ENCODE peak calls at places on chromosomes 3 and 15, in seven cellular contexts. C is stomach, R is esophagus muscularis mucosa, Y is sigmoid colon, A is upper lobe of left lung, K is K562, F is ovary. W is an unnamed sample. For H3K4me1 and H3K27me3, the result is how much of the 10 kb centered on the place peaks cover.

GRCh38 chr15:59879506-59879905 is 124.6 kb upstream of the FOXB1 start:
- DNase-seq in C (no peak), R (no peak), Y (no peak), A (no peak), K (no peak), F (no peak), W (no peak)

GRCh38 chr3:14467723-14468620 is 65.6 kb downstream of the SLC6A6 start:
- DNase-seq in C (peak), R (no peak), Y (no peak), A (peak), K (peak), F (peak), W (peak)

GRCh38 chr15:62248277-62248974 is 83.3 kb upstream of the C2CD4B start:
- DNase-seq in C (no peak), R (no peak), Y (no peak), A (no peak), K (no peak), F (no peak), W (no peak)

GRCh38 chr3:99256788-99257187 is 355.3 kb upstream of the DCBLD2 start:
- DNase-seq in C (no peak), R (no peak), Y (no peak), A (no peak), K (no peak), F (no peak), W (no peak)

GRCh38 chr3:71226565-71227281 is 356.8 kb downstream of the FOXP1 start:
- DNase-seq in C (no peak), R (no peak), Y (no peak), A (no peak), K (peak), F (peak), W (no peak)

GRCh38 chr3:64054488-64054887 is 31.2 kb upstream of the PSMD6 start:
- DNase-seq in C (no peak), R (no peak), Y (no peak), A (no peak), K (no peak), F (no peak), W (no peak)

GRCh38 chr3:29937185-29937584 is 656.3 kb downstream of the RBMS3 start:
- DNase-seq in C (no peak), R (no peak), Y (no peak), A (no peak), K (no peak), F (no peak), W (no peak)

GRCh38 chr15:100722551-100723322 is 120.3 kb downstream of the ASB7 start:
- DNase-seq in C (no peak), R (peak), Y (no peak), A (no peak), K (no peak), F (no peak), W (no peak)

GRCh38 chr15:22888120-22888859 is 49.8 kb downstream of the NIPA2 start:
- DNase-seq in C (no peak), R (no peak), Y (no peak), A (no peak), K (peak), F (no peak), W (no peak)

GRCh38 chr3:136276049-136276755 is 26.1 kb downstream of the PCCB start:
- DNase-seq in C (no peak), R (no peak), Y (no peak), A (no peak), K (no peak), F (no peak), W (no peak)

GRCh38 chr3:5197022-5197421 is 9.5 kb downstream of the EDEM1 start:
- DNase-seq in C (no peak), R (no peak), Y (no peak), A (no peak), K (no peak), F (no peak), W (no peak)

GRCh38 chr3:32432711-32433530 is 41.3 kb downstream of the CMTM7 start:
- DNase-seq in C (no peak), R (peak), Y (no peak), A (no peak), K (no peak), F (no peak), W (no peak)

GRCh38 chr3:108391917-108392585 is 95.7 kb downstream of the HHLA2 start:
- DNase-seq in C (no peak), R (no peak), Y (no peak), A (no peak), K (no peak), F (no peak), W (no peak)

GRCh38 chr3:197700095-197700494 is 36.6 kb downstream of the RUBCN start:
- DNase-seq in C (no peak), R (no peak), Y (no peak), A (no peak), K (no peak), F (no peak), W (no peak)

GRCh38 chr15:73989001-73989798 is 2.9 kb downstream of the STOML1 start:
- DNase-seq in C (no peak), R (no peak), Y (peak), A (no peak), K (peak), F (no peak), W (no peak)

GRCh38 chr3:138078901-138079344 is 36.5 kb downstream of the DZIP1L start:
- DNase-seq in C (no peak), R (no peak), Y (no peak), A (no peak), K (no peak), F (no peak), W (no peak)

GRCh38 chr15:78455749-78456148 is 17.7 kb downstream of the IREB2 start:
- DNase-seq in C (no peak), R (no peak), Y (no peak), A (peak), K (peak), F (no peak), W (no peak)

GRCh38 chr3:25508901-25509300 is 80.8 kb downstream of the RARB start:
- DNase-seq in C (no peak), R (no peak), Y (no peak), A (no peak), K (no peak), F (no peak), W (no peak)

GRCh38 chr3:195756935-195757302 is 36.1 kb downstream of the MUC20 start:
- DNase-seq in C (no peak), R (no peak), Y (no peak), A (no peak), K (no peak), F (no peak), W (no peak)

GRCh38 chr15:40487816-40488682 is 17.3 kb downstream of the CHST14 start:
- DNase-seq in C (no peak), R (no peak), Y (no peak), A (no peak), K (no peak), F (no peak), W (no peak)

GRCh38 chr3:75983609-75984290 is 198.4 kb upstream of the ZNF717 start:
- DNase-seq in C (no peak), R (no peak), Y (no peak), A (no peak), K (no peak), F (no peak), W (no peak)

GRCh38 chr3:57001356-57001755 is 59.1 kb upstream of the SPATA12 start:
- DNase-seq in C (no peak), R (no peak), Y (no peak), A (no peak), K (no peak), F (no peak), W (no peak)

GRCh38 chr3:63521657-63522056 is 130.8 kb upstream of the SNTN start:
- DNase-seq in C (no peak), R (no peak), Y (no peak), A (peak), K (no peak), F (no peak), W (no peak)

GRCh38 chr15:74245342-74245931 is 9.3 kb downstream of the CCDC33 start:
- DNase-seq in C (no peak), R (no peak), Y (no peak), A (no peak), K (no peak), F (no peak), W (no peak)

GRCh38 chr15:62833671-62834070 is 208.9 kb upstream of the TPM1 start:
- DNase-seq in C (no peak), R (no peak), Y (no peak), A (no peak), K (no peak), F (no peak), W (no peak)

GRCh38 chr15:56358604-56359003 is 6.6 kb upstream of the TEX9 start:
- DNase-seq in C (no peak), R (no peak), Y (no peak), A (no peak), K (no peak), F (no peak), W (no peak)

GRCh38 chr15:52649686-52650085 is 29.5 kb downstream of the ATOSA start:
- DNase-seq in C (no peak), R (no peak), Y (no peak), A (no peak), K (no peak), F (no peak), W (no peak)

GRCh38 chr3:108403921-108404320 is 106.5 kb downstream of the MYH15 start:
- DNase-seq in C (no peak), R (no peak), Y (no peak), A (no peak), K (no peak), F (no peak), W (no peak)

GRCh38 chr3:26630669-26631384 is 8.3 kb downstream of the LRRC3B start:
- DNase-seq in C (no peak), R (no peak), Y (no peak), A (no peak), K (no peak), F (no peak), W (no peak)

GRCh38 chr3:5441401-5441800 is 253.9 kb downstream of the EDEM1 start:
- DNase-seq in C (no peak), R (no peak), Y (no peak), A (no peak), K (peak), F (no peak), W (no peak)

GRCh38 chr3:81716870-81717509 is 44.5 kb downstream of the GBE1 start:
- DNase-seq in C (peak), R (no peak), Y (no peak), A (peak), K (peak), F (no peak), W (no peak)

GRCh38 chr3:145183261-145183660 is 977.7 kb downstream of the PLOD2 start:
- DNase-seq in C (no peak), R (no peak), Y (no peak), A (no peak), K (no peak), F (no peak), W (no peak)

GRCh38 chr15:82585072-82585471 is 44.8 kb upstream of the RPS17 start:
- DNase-seq in C (no peak), R (no peak), Y (no peak), A (no peak), K (peak), F (no peak), W (no peak)

GRCh38 chr3:97815149-97815917 is 6.5 kb upstream of the CRYBG3 start:
- DNase-seq in C (no peak), R (no peak), Y (no peak), A (peak), K (no peak), F (no peak), W (no peak)

GRCh38 chr3:4834403-4834866 is 144.8 kb upstream of the BHLHE40 start:
- DNase-seq in C (peak), R (no peak), Y (no peak), A (peak), K (peak), F (no peak), W (no peak)

DNA sequence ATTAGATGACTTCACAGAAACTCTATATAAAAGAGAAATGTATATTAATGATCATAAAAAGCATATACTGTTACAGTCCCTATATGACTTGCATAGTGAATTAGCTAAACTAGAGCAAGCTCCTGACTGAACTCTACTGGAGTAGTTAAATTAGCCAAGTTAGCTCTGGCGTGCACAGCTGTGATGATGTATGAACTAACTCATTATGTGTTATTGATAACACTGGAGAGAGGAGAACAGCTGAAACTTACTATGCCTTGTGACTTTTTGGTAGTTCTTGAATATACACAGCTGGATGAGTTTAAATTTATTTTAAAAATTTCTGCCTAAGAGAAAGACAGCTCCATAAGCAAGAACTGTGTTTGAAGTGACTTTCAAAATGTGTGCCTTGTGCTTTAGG is 8.1 kb downstream of the TIPARP start:
- DNase-seq in C (no peak), R (no peak), Y (no peak), A (no peak), K (no peak), F (no peak), W (no peak)
- H3K4me1 ChIP-seq in C (under half), R (half or more), Y (half or more), A (half or more), K (under half), F (under half), W (half or more)

DNA sequence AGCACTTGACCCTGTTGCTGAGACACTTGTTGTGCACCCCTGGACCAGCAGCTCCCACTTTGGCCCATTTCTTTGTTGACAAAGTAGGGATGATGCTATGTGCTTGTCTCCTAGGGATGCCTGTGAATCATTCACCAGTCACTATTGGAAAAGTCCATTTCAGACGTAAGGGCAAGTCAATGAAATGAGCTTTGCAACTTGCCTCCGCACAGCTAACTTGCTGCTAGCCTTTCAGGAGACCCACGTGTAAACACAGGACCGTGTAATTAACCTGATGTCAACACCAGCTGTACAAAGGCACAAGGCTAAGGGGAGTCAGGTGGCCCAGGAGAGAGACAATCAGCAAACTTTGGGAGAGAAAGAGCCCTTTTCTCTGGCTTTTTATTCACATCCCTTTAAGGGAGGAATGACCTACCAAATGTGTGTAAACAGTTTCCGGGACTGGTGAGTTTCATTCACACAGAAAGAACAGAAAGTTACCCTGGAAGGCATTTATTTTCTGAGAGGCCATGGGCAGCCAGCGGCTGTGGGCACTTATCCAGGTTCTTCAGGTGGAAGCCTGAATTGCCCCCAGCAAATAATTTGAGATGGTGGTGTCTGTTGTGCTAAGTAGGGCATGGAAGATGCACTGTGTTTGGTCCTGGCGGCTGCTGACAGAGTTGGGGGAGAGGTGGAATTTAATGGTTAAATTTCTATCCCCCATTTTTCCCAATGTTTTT is 54.0 kb downstream of the TIPARP start:
- DNase-seq in C (no peak), R (peak), Y (no peak), A (no peak), K (no peak), F (no peak), W (no peak)
- TF ChIP-seq EP300 in C (no peak), R (no peak), Y (no peak), A (no peak), K (no peak), F (no peak), W (no peak)

DNA sequence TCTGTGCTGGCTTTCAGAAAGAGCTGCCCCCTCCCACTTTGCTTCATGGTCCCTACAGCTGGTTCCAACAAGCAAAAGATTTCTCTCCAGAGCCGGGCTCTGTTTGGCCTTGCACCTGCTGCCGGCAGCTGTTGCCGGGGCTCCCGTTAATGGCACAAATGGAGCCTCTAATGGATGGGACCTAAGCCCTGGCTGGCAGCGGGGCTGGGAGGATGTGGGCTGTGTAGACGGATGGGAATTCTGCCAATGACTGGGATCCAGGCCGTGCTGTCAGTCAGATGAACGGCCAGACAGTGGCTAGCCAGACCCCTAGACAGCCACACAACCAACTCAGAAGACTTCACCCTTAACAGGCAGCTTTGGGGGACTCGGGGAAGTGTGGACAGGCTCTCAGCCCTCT is 88.0 kb downstream of the RPLP1 start:
- DNase-seq in C (no peak), R (no peak), Y (no peak), A (peak), K (no peak), F (no peak), W (no peak)
- H3K27me3 ChIP-seq in C (under half), R (under half), Y (under half), A (under half), K (half or more), F (under half), W (under half)

GRCh38 chr15:43958894-43959330 is 132.1 kb downstream of the WDR76 start:
- DNase-seq in C (no peak), R (no peak), Y (no peak), A (no peak), K (no peak), F (no peak), W (no peak)
- H3K4me1 ChIP-seq in C (under half), R (under half), Y (under half), A (under half), K (under half), F (under half), W (under half)

GRCh38 chr3:60839242-60839641 is 412.0 kb downstream of the FHIT start:
- DNase-seq in C (no peak), R (no peak), Y (no peak), A (no peak), K (no peak), F (no peak), W (no peak)

GRCh38 chr3:60835796-60836195 is 415.5 kb downstream of the FHIT start:
- DNase-seq in C (no peak), R (no peak), Y (no peak), A (no peak), K (no peak), F (no peak), W (no peak)

GRCh38 chr3:60841355-60841754 is 409.9 kb downstream of the FHIT start:
- DNase-seq in C (no peak), R (no peak), Y (no peak), A (no peak), K (no peak), F (no peak), W (no peak)
- TF ChIP-seq EP300 in C (no peak), R (no peak), Y (no peak), A (no peak), K (no peak), F (no peak), W (no peak)

GRCh38 chr3:13135811-13136321 is 62.6 kb upstream of the IQSEC1 start:
- DNase-seq in C (peak), R (no peak), Y (peak), A (peak), K (no peak), F (no peak), W (no peak)
- H3K27me3 ChIP-seq in C (under half), R (under half), Y (under half), A (under half), K (half or more), F (under half), W (under half)

DNA sequence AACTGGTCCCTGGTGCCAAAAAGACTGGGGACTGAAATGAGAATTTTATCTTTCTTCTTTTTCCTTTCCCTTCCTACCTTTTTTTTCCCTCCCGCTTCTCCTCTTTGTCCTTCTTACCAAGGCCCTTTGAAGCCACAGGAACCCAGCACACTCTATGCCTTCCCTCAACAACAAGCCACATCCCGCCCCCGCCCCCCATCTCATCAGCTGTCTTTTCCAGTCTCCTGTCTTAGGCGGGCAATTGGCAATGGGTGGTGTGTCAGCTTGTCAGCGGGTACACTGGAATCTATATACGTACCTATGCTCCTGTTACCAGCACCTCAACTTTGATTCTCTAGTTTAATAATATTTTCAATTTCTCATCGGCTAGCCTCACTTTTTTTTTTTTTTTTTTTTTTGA is 56.3 kb upstream of the CHD2 start:
- DNase-seq in C (no peak), R (no peak), Y (no peak), A (no peak), K (no peak), F (no peak), W (no peak)
- H3K4me1 ChIP-seq in C (under half), R (under half), Y (under half), A (under half), K (under half), F (under half), W (under half)

DNA sequence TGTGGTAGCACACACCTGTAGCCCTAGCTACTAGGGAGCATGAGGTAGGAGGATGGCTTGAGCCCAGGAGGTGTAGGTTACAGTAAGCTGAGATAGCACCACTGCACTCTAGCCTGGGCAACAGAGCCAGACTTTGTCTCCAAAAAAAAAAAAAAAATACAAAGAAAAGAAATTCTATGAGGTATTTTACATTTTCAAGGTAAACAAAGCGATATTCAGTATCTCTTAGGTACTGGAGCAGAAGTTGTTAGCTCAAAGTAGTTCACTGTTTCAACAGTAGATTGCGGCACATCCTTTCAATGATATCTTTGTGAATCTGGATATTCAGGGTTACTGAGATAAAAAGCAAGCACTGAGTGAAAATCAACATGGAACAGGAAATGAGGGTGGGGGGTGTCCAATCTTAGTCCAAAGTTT is 318.5 kb downstream of the ZNF621 start:
- DNase-seq in C (no peak), R (no peak), Y (no peak), A (no peak), K (no peak), F (no peak), W (no peak)
- TF ChIP-seq EP300 in C (no peak), R (no peak), Y (no peak), A (no peak), K (no peak), F (no peak), W (no peak)

DNA sequence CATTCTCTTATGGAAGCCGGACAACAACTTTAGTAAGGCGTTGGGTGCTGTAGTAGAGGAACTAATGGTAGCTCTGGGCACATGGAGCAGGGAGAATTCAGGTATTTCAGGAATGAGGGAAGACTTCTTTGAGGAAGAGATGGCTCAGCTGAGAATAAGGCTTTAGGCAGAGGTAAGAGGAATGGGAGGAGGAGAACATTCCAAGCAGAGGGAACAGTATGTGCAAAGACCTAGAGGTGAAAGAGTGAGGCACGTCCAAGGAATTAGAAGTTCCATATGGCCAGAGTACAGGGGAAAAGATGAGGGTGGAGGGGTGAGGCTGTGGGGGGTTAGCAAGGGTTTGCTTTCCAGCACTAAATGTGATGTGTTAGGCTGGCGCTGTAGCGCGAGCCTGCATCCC is 1.6 kb upstream of the SV2B start:
- DNase-seq in C (no peak), R (no peak), Y (no peak), A (no peak), K (no peak), F (no peak), W (no peak)
- H3K27me3 ChIP-seq in C (half or more), R (under half), Y (half or more), A (under half), K (under half), F (under half), W (under half)

W was measured in tibial nerve.